ENCODE peak calls at places on chromosomes 6 and 20, in eight cellular contexts. P is mucosa of descending colon, I is transverse colon, C is body of pancreas, S is aorta, N is neural progenitor cell, K is uterus, V is lung. T is an unnamed sample.

GRCh38 chr6:135250234-135250633 is 69.1 kb downstream of the MYB start:
- DNase-seq in I (no peak), N (no peak), V (no peak), C (no peak), K (no peak), S (no peak), P (no peak), T (no peak)

GRCh38 chr6:33785766-33786165 is 3.2 kb downstream of the LEMD2 start:
- DNase-seq in N (no peak), K (no peak), C (no peak), P (no peak), V (no peak), I (no peak), S (no peak), T (no peak)

GRCh38 chr6:71028236-71028876 is 71.5 kb upstream of the B3GAT2 start:
- DNase-seq in I (no peak), V (no peak), K (no peak), N (no peak), S (no peak), P (no peak), C (no peak), T (no peak)

GRCh38 chr6:43990627-43991619 is 136.3 kb downstream of the MRPL14 start:
- DNase-seq in N (no peak), P (peak; percentile 43), V (no peak), S (peak; percentile 42), I (peak; percentile 29), K (peak; percentile 88), C (peak; percentile 56), T (peak; percentile 50)

GRCh38 chr6:152471459-152472070 is 165.6 kb downstream of the SYNE1 start:
- DNase-seq in S (no peak), I (no peak), C (no peak), P (no peak), K (no peak), V (no peak), N (no peak), T (no peak)

GRCh38 chr6:109791301-109791700 is 100.2 kb downstream of the FIG4 start:
- DNase-seq in C (no peak), N (peak; percentile 20), V (no peak), P (no peak), K (no peak), S (no peak), I (no peak), T (no peak)

GRCh38 chr20:4563534-4563933 is 158.2 kb upstream of the PRND start:
- DNase-seq in K (no peak), S (peak; percentile 43), V (no peak), I (no peak), C (no peak), P (peak; percentile 10), N (peak; percentile 56), T (peak; percentile 22)

GRCh38 chr6:41652876-41653641 is 14.8 kb downstream of the MDFI start:
- DNase-seq in K (no peak), S (peak; percentile 30), V (no peak), I (no peak), P (no peak), N (no peak), C (peak; percentile 32), T (no peak)

GRCh38 chr6:1176595-1176994 is 135.3 kb upstream of the FOXQ1 start:
- DNase-seq in C (no peak), S (no peak), N (no peak), K (no peak), V (no peak), P (no peak), I (no peak), T (no peak)

GRCh38 chr6:160973856-160974255 is 17.7 kb upstream of the MAP3K4 start:
- DNase-seq in I (no peak), P (no peak), K (peak; percentile 23), S (no peak), V (no peak), C (no peak), N (no peak), T (no peak)

GRCh38 chr20:35226126-35226774 is at the start of gene MMP24:
- DNase-seq in S (no peak), C (no peak), N (peak; percentile 43), K (no peak), P (no peak), I (no peak), V (no peak), T (no peak)

GRCh38 chr6:169253745-169254238 is at the start of gene THBS2:
- DNase-seq in S (peak; percentile 94), P (peak; percentile 11), V (no peak), I (peak; percentile 24), N (peak; percentile 65), C (peak; percentile 21), K (peak; percentile 88), T (peak; percentile 13)

GRCh38 chr20:62356948-62357667 is 10.0 kb downstream of the LAMA5 start:
- DNase-seq in V (no peak), C (peak; percentile 64), P (no peak), K (peak; percentile 80), I (no peak), N (no peak), S (peak; percentile 90), T (no peak)

GRCh38 chr6:13260831-13261230 is 67.5 kb downstream of the TBC1D7 start:
- DNase-seq in S (no peak), C (no peak), K (no peak), P (no peak), V (no peak), N (no peak), I (no peak), T (no peak)

GRCh38 chr6:13259393-13259792 is 68.9 kb downstream of the TBC1D7 start:
- DNase-seq in P (no peak), K (no peak), I (no peak), V (no peak), S (no peak), N (no peak), C (no peak), T (no peak)

GRCh38 chr6:13262302-13263006 is 65.9 kb downstream of the TBC1D7 start:
- DNase-seq in V (no peak), I (no peak), C (no peak), S (no peak), K (no peak), N (no peak), P (no peak), T (no peak)

GRCh38 chr6:13260116-13260598 is 68.2 kb downstream of the TBC1D7 start:
- DNase-seq in N (no peak), C (no peak), V (no peak), S (no peak), K (no peak), I (no peak), P (no peak), T (no peak)

DNA sequence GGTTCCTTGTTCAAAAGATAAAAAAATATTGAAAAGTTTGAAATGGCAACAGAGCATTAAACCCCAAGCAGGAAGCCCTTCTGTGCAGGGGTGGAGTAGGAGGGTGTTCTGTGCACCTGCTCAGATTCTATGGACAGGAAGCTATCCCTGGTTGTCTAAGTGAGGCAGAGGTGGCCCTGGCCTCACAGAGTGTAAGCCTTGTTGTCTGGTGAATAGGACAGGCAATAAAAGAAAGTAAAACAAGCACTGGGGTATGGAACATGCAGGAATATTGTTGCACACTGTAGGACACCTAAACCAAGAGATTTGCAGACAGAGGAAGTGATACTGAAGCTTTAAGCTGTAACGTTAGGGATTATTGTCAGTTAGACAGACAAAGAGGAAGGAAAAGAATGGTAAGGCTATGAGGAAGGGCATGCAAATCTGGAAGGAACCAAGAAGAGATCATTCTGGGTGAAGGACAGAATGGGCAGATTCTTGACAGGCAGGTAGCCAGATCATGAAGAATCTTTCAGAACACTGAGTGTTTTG is 66.8 kb downstream of the TBC1D7 start:
- DNase-seq in K (no peak), C (no peak), S (no peak), V (no peak), I (peak; percentile 19), N (no peak), P (no peak), T (no peak)
- H3K4me3 ChIP-seq in K (no peak overlapping the region), C (no peak overlapping the region), S (no peak overlapping the region), V (no peak overlapping the region), I (no peak overlapping the region), N (no peak overlapping the region), P (no peak overlapping the region), T (no peak overlapping the region)

DNA sequence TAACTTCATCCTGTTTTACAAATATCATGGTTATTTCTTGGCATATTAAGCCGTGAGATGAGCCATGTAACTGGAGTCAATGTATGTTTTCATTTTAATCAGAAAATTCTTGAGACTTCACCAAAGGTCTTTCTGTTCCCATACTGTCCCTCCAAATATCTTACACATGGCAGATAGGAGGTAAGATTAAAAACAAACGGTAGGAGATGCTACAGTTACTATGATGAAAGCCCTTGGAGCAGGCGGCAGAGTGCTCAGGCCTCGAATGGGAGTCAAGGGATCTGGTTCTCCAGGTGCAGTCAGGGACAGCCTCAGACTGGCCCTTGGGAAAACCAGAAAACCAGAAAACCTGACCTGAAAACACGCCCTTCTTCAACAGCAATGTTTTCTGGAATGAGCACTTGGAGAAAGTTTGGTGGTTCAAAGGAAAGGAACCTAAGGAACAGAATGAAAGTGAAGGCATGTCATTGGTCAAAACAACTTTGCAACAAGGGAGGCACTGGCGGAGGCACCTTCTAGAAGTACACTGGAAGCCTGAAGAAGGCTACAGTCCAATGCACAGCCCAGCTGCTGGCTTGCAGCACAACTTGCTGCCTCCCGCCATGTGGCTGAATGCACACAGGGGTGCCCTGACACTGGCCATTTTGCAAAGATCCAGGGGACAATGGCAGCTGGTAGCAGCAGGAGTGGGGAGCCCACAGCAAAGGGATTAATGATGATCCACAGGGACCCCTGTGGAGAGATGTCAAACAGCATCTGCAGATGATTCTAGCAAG is 17.4 kb upstream of the FOXO3 start:
- DNase-seq in N (no peak), V (no peak), C (no peak), I (no peak), S (no peak), K (no peak), P (no peak), T (no peak)
- H3K4me1 ChIP-seq in N (no peaks in the 10 kb centered on the region), V (peaks cover 3% of the 10 kb centered on the region), C (peaks cover 11% of the 10 kb centered on the region), I (peaks cover 8% of the 10 kb centered on the region), S (no peaks in the 10 kb centered on the region), K (no peaks in the 10 kb centered on the region), P (no peaks in the 10 kb centered on the region), T (no peaks in the 10 kb centered on the region)

GRCh38 chr20:16518784-16519084 is 54.5 kb downstream of the KIF16B start:
- DNase-seq in S (no peak), I (no peak), P (no peak), C (no peak), V (no peak), N (no peak), K (no peak), T (no peak)
- H3K4me3 ChIP-seq in S (no peak overlapping the region), I (no peak overlapping the region), P (no peak overlapping the region), C (no peak overlapping the region), V (no peak overlapping the region), N (no peak overlapping the region), K (no peak overlapping the region), T (no peak overlapping the region)

DNA sequence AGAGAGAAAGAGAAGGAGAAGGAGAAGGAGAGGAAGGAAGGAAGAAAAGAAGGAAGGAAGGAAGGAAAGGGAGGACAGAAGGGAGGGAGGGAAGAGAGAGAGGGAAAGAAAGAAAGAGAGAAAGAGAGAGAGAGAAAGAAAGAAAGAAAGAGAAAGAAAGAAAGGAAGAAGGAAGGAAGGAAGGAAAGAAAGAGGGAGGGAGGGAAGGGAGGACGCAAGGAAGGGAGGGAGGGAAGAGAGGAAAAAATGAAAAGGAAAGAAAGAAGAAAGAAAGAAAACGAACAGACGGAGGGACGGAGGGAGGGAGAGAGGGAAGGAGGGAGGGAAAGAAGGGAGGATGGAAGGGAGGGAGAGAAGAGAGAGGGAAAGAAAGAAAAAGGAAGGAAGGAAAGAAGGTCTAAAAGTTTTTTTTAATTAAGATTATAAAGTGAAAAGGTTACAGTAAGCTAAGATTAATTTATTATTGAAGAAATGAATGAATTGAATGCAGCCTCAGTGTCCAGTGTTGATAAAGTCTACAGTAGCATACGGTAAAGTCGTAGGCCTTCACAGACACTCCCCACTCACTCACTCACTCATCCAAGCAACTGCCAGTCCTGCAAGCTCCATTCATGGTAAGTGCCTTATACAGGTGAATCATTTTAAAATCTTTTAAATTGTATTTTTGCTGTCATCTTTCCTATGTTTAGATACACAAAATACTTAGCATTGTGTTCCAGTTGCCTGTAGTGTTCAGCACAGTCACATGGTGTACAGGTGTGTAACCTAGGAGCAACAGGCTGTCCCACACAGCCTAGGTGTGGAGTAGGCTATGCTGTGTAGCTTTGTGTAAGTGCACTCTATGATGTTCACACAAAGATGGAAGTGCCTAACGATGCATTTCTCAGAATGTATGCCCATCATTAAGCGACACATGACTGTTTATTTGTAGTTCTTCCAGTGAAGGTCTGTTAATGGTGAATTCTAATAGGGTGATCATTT is 20.3 kb upstream of the ARID1B start:
- DNase-seq in C (no peak), S (no peak), N (no peak), V (no peak), P (no peak), K (no peak), I (no peak), T (no peak)
- H3K4me1 ChIP-seq in C (peaks cover 10% of the 10 kb centered on the region), S (no peaks in the 10 kb centered on the region), N (no peaks in the 10 kb centered on the region), V (no peaks in the 10 kb centered on the region), P (peaks cover 4% of the 10 kb centered on the region), K (no peaks in the 10 kb centered on the region), I (peaks cover 7% of the 10 kb centered on the region), T (no peaks in the 10 kb centered on the region)

T was measured in small intestine.